ENCODE peak calls at places on chromosome 6, in six cellular contexts. Y, Z, W, N, H and D are unnamed samples.

GRCh38 chr6:106642476-106642875 is 13.1 kb downstream of the QRSL1 start:
- DNase-seq in Y (no peak), Z (no peak), W (no peak), N (no peak), H (no peak), D (no peak)

GRCh38 chr6:41088451-41088850 is 15.7 kb downstream of the NFYA start:
- DNase-seq in Y (no peak), Z (no peak), W (peak), N (no peak), H (no peak), D (no peak)

GRCh38 chr6:68086199-68086598 is 548.9 kb upstream of the ADGRB3 start:
- DNase-seq in Y (no peak), Z (no peak), W (no peak), N (no peak), H (no peak), D (no peak)

GRCh38 chr6:43800746-43801488 is 30.9 kb downstream of the VEGFA start:
- DNase-seq in Y (no peak), Z (no peak), W (no peak), N (no peak), H (no peak), D (no peak)

GRCh38 chr6:107879912-107880311 is 55.8 kb upstream of the SCML4 start:
- DNase-seq in Y (no peak), Z (no peak), W (no peak), N (no peak), H (no peak), D (no peak)

GRCh38 chr6:56140090-56140489 is 107.3 kb downstream of the COL21A1 start:
- DNase-seq in Y (no peak), Z (no peak), W (no peak), N (no peak), H (no peak), D (no peak)

GRCh38 chr6:150001295-150001990 is 23.9 kb downstream of the RAET1L start:
- DNase-seq in Y (no peak), Z (no peak), W (no peak), N (no peak), H (no peak), D (peak)

GRCh38 chr6:20672038-20672437 is 137.8 kb downstream of the CDKAL1 start:
- DNase-seq in Y (no peak), Z (no peak), W (no peak), N (no peak), H (no peak), D (no peak)

GRCh38 chr6:105482227-105482839 is 79.5 kb upstream of the PREP start:
- DNase-seq in Y (no peak), Z (no peak), W (peak), N (no peak), H (no peak), D (no peak)

GRCh38 chr6:166483026-166483425 is 100.3 kb upstream of the MPC1 start:
- DNase-seq in Y (no peak), Z (no peak), W (no peak), N (no peak), H (no peak), D (no peak)

GRCh38 chr6:151784441-151785214 is 22.9 kb upstream of the ESR1 start:
- DNase-seq in Y (no peak), Z (no peak), W (no peak), N (no peak), H (no peak), D (no peak)

GRCh38 chr6:1596088-1596852 is 13.4 kb upstream of the FOXC1 start:
- DNase-seq in Y (peak), Z (no peak), W (peak), N (peak), H (peak), D (no peak)
- TF ChIP-seq SMC3 in Y (peak), Z (peak), W (peak), N (peak), H (peak), D (peak)

GRCh38 chr6:7050099-7050498 is 57.7 kb upstream of the RREB1 start:
- DNase-seq in Y (no peak), Z (no peak), W (no peak), N (no peak), H (no peak), D (no peak)

GRCh38 chr6:7053125-7053784 is 54.5 kb upstream of the RREB1 start:
- DNase-seq in Y (no peak), Z (no peak), W (no peak), N (no peak), H (no peak), D (no peak)

GRCh38 chr6:7051780-7052440 is 55.9 kb upstream of the RREB1 start:
- DNase-seq in Y (peak), Z (no peak), W (no peak), N (no peak), H (no peak), D (no peak)

GRCh38 chr6:7052441-7052936 is 55.3 kb upstream of the RREB1 start:
- DNase-seq in Y (peak), Z (no peak), W (peak), N (no peak), H (no peak), D (no peak)

DNA sequence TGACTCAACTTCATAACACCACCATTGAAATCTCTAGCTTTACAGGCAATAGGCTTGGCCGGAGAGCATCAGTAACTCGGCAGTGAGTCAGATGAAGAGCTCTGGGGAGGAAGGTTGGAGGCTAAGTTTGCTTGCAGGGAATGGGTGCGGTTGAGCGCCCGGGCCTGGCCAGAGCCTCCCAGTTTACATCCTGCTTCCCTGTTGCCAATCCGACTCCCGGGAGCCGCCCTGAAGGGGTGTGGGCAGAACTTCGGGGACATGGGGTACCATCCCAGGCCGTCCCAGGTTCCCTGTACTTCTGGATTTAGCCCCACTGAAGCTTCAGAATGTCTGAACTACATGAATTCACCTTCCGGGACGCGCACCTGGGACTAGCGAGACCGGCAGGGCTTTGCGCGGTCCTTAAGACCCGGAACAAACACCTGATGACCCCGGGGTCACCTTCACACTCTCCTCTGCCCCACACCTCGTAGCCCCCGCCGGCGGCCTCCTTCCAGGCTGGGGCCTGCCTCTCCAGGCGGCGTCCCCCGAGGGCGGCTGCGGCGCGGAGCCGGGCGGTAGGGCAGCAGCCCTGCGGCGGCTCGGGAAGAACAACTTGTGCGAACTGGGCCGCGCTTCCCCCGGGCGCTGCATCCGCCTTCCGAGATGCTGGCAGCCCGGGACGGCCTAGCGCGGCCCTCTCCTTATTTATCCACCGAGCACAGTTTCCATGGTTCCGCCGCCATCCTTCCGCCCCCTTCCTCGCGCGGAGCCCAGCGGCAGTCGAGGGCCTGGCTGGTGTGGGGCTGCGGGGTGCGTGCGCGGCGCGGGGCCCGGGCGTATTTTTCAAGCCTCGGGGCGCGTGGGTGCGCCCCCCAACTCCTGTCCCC is 56.6 kb upstream of the RREB1 start:
- DNase-seq in Y (no peak), Z (no peak), W (peak), N (no peak), H (no peak), D (no peak)
- TF ChIP-seq RAD21 in Y (no peak), Z (no peak), W (no peak), N (no peak), H (no peak), D (no peak)

DNA sequence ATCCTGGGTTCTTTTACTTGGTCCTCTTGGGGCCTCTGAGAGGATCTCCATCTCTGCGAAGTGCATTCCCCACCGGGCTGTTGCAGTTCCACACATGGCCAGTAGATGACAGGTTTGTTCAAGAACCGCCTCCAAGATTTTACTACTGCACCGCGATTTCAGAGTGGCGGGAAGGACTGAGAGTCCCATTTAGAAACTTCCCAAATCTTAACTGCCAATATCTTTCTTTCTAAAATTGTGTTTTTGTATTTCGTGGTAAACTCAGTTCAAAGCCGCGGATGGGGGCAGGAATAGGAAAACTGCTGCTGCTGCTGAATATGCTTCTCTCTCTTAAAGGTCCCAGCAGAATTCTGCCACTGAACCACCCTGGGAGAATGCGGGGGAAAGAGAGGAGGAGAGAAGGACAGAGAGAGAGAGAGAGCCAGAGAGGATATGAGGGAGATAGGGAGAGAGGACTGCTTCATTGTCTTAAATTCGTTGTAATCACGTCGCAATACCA is 8.6 kb upstream of the BTNL2 start:
- DNase-seq in Y (peak), Z (peak), W (peak), N (peak), H (peak), D (no peak)
- TF ChIP-seq SMC3 in Y (peak), Z (peak), W (peak), N (peak), H (peak), D (peak)

DNA sequence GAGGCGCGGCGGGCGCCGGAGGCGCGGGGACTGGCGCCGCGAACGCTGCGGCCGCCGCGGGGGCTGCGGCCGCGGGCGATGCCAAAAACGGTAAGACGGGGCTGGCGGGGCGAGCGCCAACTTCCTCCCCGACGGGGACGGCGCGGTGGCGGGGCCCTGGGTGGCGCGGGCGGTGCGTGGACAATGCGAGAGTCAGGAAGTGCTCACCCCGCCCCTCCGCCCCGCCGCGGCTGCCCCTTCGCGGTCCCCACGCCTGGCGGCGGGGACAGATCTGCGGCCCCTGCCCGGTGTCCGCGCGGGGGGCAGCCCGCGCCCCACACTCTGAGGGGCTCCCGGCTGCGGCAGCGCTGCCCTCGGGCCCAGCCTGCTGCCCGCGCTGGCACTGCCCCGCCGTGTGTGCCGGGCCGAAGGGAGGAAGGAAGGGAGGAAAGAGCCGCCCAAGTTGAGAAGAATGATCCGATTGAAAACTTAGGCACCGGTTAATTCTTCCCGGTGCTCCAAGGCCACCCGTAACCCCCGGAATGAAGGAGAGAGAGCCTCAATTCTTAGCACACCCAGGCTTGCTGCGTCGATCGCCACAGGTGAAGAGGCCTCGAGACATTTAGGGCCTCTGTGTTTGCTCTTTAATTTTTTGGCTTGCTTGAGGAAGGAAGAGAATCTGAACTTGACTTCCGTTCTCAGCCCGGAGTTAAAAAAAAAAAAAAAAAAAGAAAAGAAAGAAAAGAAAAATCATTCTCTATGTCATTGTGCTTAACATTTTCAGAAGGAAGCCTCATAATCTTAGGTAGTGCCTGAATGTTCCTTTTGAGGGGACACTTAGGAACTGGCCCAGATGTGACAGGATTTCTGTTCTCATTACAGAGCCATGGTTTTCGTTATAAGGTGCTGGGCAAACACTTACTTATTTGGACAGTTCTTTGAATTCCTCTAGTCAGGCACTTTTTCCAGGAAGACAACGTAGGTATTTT is 982 bp downstream of the HECA start:
- DNase-seq in Y (peak), Z (peak), W (peak), N (no peak), H (peak), D (no peak)
- TF ChIP-seq RAD21 in Y (no peak), Z (no peak), W (no peak), N (no peak), H (no peak), D (no peak)

GRCh38 chr6:15741405-15741804 is 78.6 kb upstream of the DTNBP1 start:
- DNase-seq in Y (no peak), Z (no peak), W (no peak), N (no peak), H (no peak), D (no peak)

GRCh38 chr6:15748341-15748740 is 85.5 kb upstream of the DTNBP1 start:
- DNase-seq in Y (no peak), Z (no peak), W (no peak), N (no peak), H (no peak), D (no peak)

GRCh38 chr6:15747354-15747883 is 84.6 kb upstream of the DTNBP1 start:
- DNase-seq in Y (no peak), Z (no peak), W (no peak), N (no peak), H (no peak), D (no peak)

GRCh38 chr6:15739867-15740266 is 77.0 kb upstream of the DTNBP1 start:
- DNase-seq in Y (no peak), Z (no peak), W (no peak), N (no peak), H (no peak), D (no peak)

DNA sequence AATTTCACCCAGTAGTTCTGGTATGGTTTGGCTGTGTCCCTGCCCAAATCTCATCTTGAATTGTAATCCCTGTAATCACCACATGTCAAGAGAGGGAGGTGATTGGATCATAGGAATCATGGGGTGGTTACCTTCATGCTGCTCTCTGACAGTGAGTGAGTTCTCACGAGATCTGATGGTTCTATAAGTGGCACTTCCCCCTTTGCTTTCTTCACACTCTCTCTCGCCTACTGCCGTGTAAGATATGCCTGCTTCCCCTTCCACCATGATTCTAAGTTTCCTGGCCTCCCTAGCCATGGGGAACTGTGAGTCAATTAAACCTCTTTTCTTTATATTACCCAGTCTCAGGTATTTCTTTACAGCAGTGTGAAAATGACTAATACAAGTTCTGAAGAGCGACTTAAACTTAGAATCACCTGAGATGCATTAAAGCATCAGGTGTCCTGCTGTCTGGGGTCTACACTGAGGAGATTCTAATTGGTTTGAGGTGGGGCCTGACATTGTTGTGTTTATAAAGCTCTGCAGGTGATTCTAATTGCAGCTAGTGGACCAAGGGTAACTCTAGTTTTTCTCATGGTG is 82.1 kb upstream of the DTNBP1 start:
- DNase-seq in Y (no peak), Z (no peak), W (no peak), N (no peak), H (no peak), D (no peak)
- TF ChIP-seq SMC3 in Y (no peak), Z (no peak), W (no peak), N (no peak), H (no peak), D (no peak)

GRCh38 chr6:139698526-139699182 is 324.2 kb upstream of the CITED2 start:
- DNase-seq in Y (no peak), Z (no peak), W (no peak), N (no peak), H (no peak), D (no peak)
- TF ChIP-seq RAD21 in Y (no peak), Z (no peak), W (no peak), N (no peak), H (no peak), D (no peak)

DNA sequence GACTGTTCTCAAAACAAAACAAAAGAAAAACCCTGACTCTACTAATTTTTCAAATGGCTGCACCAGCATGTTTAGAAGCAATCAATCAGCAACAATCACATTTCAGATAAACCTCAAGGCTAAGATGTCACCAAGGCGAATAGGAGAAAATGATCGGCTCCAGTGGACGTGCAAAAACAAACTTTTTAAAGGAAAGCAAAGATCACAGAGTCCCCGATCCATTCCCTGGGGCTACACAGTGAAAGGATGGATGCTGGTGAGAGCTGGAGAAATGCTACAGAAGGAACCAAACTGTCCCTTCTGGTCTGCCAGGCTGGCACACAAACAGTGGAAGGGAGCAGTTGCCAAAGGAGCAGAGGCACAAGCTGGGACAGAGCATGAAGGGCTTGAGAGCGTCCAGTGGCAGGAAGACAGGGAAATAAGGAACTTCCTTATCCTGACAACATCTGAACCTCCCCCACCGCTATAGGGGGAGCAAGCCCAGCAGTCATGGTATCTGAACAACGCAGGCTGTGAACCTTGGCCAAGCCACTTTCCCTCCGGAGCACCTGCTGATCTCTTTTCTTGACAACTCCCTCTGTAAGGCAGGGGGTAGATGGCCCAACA is 73.7 kb upstream of the HIVEP1 start:
- DNase-seq in Y (no peak), Z (no peak), W (no peak), N (no peak), H (peak), D (no peak)
- TF ChIP-seq SMC3 in Y (no peak), Z (no peak), W (no peak), N (no peak), H (no peak), D (no peak)

GRCh38 chr6:57224769-57225515 is 2.8 kb upstream of the RAB23 start:
- DNase-seq in Y (no peak), Z (no peak), W (peak), N (no peak), H (no peak), D (no peak)
- TF ChIP-seq RAD21 in Y (no peak), Z (no peak), W (no peak), N (no peak), H (no peak), D (no peak)

GRCh38 chr6:15941168-15941567 is 187.7 kb upstream of the MYLIP start:
- DNase-seq in Y (no peak), Z (no peak), W (no peak), N (no peak), H (no peak), D (no peak)
- TF ChIP-seq SMC3 in Y (no peak), Z (no peak), W (no peak), N (no peak), H (no peak), D (no peak)